ENCODE peak calls at places on chromosome 10, in four cellular contexts. One of them, this sample, is unnamed.

GRCh38 chr10:120580651-120581259 is 123.7 kb downstream of the PLPP4 start:
- DNase-seq in T1000: no peak
- DNase-seq in CMK: no peak
- DNase-seq in RPMI8226: no peak
- DNase-seq in this sample: no peak

GRCh38 chr10:1557081-1557480 is 180.2 kb downstream of the ADARB2 start:
- DNase-seq in T1000: no peak
- DNase-seq in CMK: no peak
- DNase-seq in RPMI8226: no peak
- DNase-seq in this sample: no peak

GRCh38 chr10:34240031-34240430 is 575.1 kb downstream of the PARD3 start:
- DNase-seq in T1000: no peak
- DNase-seq in CMK: no peak
- DNase-seq in RPMI8226: no peak
- DNase-seq in this sample: no peak

GRCh38 chr10:126729314-126729871 is 58.9 kb upstream of the C10orf90 start:
- DNase-seq in T1000: no peak
- DNase-seq in CMK: no peak
- DNase-seq in RPMI8226: no peak
- DNase-seq in this sample: no peak

GRCh38 chr10:13439771-13440708 is 88.8 kb downstream of the BEND7 start:
- DNase-seq in T1000: peak; percentile 90
- DNase-seq in CMK: no peak
- DNase-seq in RPMI8226: peak; percentile 69
- DNase-seq in this sample: peak; percentile 44

GRCh38 chr10:4195214-4195613 is 410.2 kb upstream of the KLF6 start:
- DNase-seq in T1000: peak; percentile 3
- DNase-seq in CMK: no peak
- DNase-seq in RPMI8226: no peak
- DNase-seq in this sample: no peak

GRCh38 chr10:86289577-86289868 is 77.1 kb downstream of the GRID1 start:
- DNase-seq in T1000: no peak
- DNase-seq in CMK: no peak
- DNase-seq in RPMI8226: no peak
- DNase-seq in this sample: no peak

GRCh38 chr10:73780966-73781365 is 882 bp upstream of the CHCHD1 start:
- DNase-seq in T1000: no peak
- DNase-seq in CMK: no peak
- DNase-seq in RPMI8226: peak; percentile 43
- DNase-seq in this sample: no peak

GRCh38 chr10:100825946-100826660 is 80.7 kb downstream of the PAX2 start:
- DNase-seq in T1000: no peak
- DNase-seq in CMK: peak; percentile 37
- DNase-seq in RPMI8226: no peak
- DNase-seq in this sample: no peak

GRCh38 chr10:131569851-131570715 is 258.6 kb upstream of the TCERG1L start:
- DNase-seq in T1000: no peak
- DNase-seq in CMK: no peak
- DNase-seq in RPMI8226: no peak
- DNase-seq in this sample: no peak

GRCh38 chr10:124596914-124597676 is 135.5 kb downstream of the LHPP start:
- DNase-seq in T1000: no peak
- DNase-seq in CMK: no peak
- DNase-seq in RPMI8226: no peak
- DNase-seq in this sample: no peak

GRCh38 chr10:8670461-8670860 is 616.0 kb downstream of the GATA3 start:
- DNase-seq in T1000: no peak
- DNase-seq in CMK: no peak
- DNase-seq in RPMI8226: no peak
- DNase-seq in this sample: no peak

GRCh38 chr10:127963136-127963535 is 56.2 kb downstream of the PTPRE start:
- DNase-seq in T1000: no peak
- DNase-seq in CMK: no peak
- DNase-seq in RPMI8226: no peak
- DNase-seq in this sample: no peak

GRCh38 chr10:101001225-101002035 is 1.8 kb downstream of the LZTS2 start:
- DNase-seq in T1000: peak; percentile 26
- DNase-seq in CMK: no peak
- DNase-seq in RPMI8226: no peak
- DNase-seq in this sample: no peak

GRCh38 chr10:101564490-101564991 is 23.5 kb downstream of the POLL start:
- DNase-seq in T1000: no peak
- DNase-seq in CMK: no peak
- DNase-seq in RPMI8226: no peak
- DNase-seq in this sample: no peak

GRCh38 chr10:60732240-60733188 is 45.8 kb upstream of the CDK1 start:
- DNase-seq in T1000: no peak
- DNase-seq in CMK: no peak
- DNase-seq in RPMI8226: peak; percentile 4
- DNase-seq in this sample: peak; percentile 38

GRCh38 chr10:131220601-131221171 is 90.8 kb downstream of the TCERG1L start:
- DNase-seq in T1000: no peak
- DNase-seq in CMK: no peak
- DNase-seq in RPMI8226: no peak
- DNase-seq in this sample: no peak

GRCh38 chr10:59864141-59864962 is 42.0 kb downstream of the CCDC6 start:
- DNase-seq in T1000: no peak
- DNase-seq in CMK: no peak
- DNase-seq in RPMI8226: no peak
- DNase-seq in this sample: no peak

This sample was measured in effector CD4-positive, alpha-beta T cell.